ENCODE peak calls at places on chromosomes 13 and 19, in five cellular contexts. Z is HFF-Myc, L is SJSA1, B is A673, E is mesendoderm. X is an unnamed sample.

GRCh38 chr19:30204721-30205120 is 167.5 kb upstream of the ZNF536 start:
- DNase-seq in E (no peak), Z (no peak), B (no peak), L (no peak), X (no peak)

GRCh38 chr19:57302727-57303401 is 17.4 kb upstream of the ZNF543 start:
- DNase-seq in B (no peak), E (peak), L (no peak), Z (no peak), X (no peak)

GRCh38 chr19:37303591-37304171 is 67.2 kb upstream of the ZNF527 start:
- DNase-seq in L (no peak), E (peak), Z (no peak), B (no peak), X (no peak)

GRCh38 chr13:60990032-60990733 is 425.5 kb downstream of the PCDH20 start:
- DNase-seq in B (peak), L (no peak), Z (no peak), E (peak), X (no peak)

GRCh38 chr13:47415048-47415447 is 518.2 kb upstream of the HTR2A start:
- DNase-seq in L (no peak), Z (no peak), E (no peak), B (no peak), X (peak)

GRCh38 chr13:85567909-85568308 is 231.3 kb downstream of the SLITRK6 start:
- DNase-seq in Z (no peak), E (peak), L (no peak), B (no peak), X (no peak)

GRCh38 chr13:46641274-46642081 is 88.5 kb downstream of the LRCH1 start:
- DNase-seq in B (no peak), Z (no peak), L (peak), E (no peak), X (no peak)

GRCh38 chr19:18386543-18387251 is 739 bp downstream of the GDF15 start:
- DNase-seq in L (no peak), Z (no peak), E (peak), B (peak), X (peak)

GRCh38 chr13:98214008-98214643 is 37.1 kb upstream of the RNF113B start:
- DNase-seq in Z (peak), B (peak), L (no peak), E (no peak), X (no peak)

GRCh38 chr19:35513975-35514809 is 743 bp upstream of the DMKN start:
- DNase-seq in Z (no peak), E (peak), L (no peak), B (no peak), X (no peak)

GRCh38 chr19:46727036-46727501 is 10.2 kb upstream of the PRKD2 start:
- DNase-seq in B (no peak), Z (no peak), E (no peak), L (no peak), X (no peak)

GRCh38 chr13:20526664-20527063 is 1.0 kb upstream of the CRYL1 start:
- DNase-seq in Z (no peak), L (no peak), E (peak), B (peak), X (no peak)

GRCh38 chr19:2426661-2427322 is 594 bp downstream of the TIMM13 start:
- DNase-seq in B (peak), E (peak), Z (no peak), L (peak), X (no peak)

GRCh38 chr19:46716013-46716671 is 772 bp downstream of the PRKD2 start:
- DNase-seq in Z (no peak), B (no peak), E (peak), L (no peak), X (no peak)

GRCh38 chr13:82356667-82357066 is 1525.6 kb downstream of the SLITRK1 start:
- DNase-seq in B (peak), L (no peak), Z (no peak), E (peak), X (no peak)

GRCh38 chr13:79867248-79867647 is 386.3 kb downstream of the NDFIP2 start:
- DNase-seq in Z (no peak), B (no peak), L (no peak), E (no peak), X (no peak)

GRCh38 chr19:18804643-18805042 is 13.5 kb upstream of the COMP start:
- DNase-seq in Z (no peak), L (no peak), B (no peak), E (no peak), X (no peak)

GRCh38 chr19:8085606-8086464 is 33.3 kb downstream of the CCL25 start:
- DNase-seq in Z (no peak), L (no peak), E (peak), B (no peak), X (no peak)

GRCh38 chr13:69050696-69051095 is 1056.9 kb upstream of the ATXN8OS start:
- DNase-seq in L (no peak), E (no peak), B (no peak), Z (no peak), X (no peak)

GRCh38 chr13:52599853-52600603 is 42.2 kb upstream of the HNRNPA1L2 start:
- DNase-seq in L (peak), E (peak), B (peak), Z (no peak), X (no peak)

X was measured in AG09309.